ENCODE peak calls at places on chromosomes 11 and 22, in five cellular contexts. H is upper lobe of left lung, W is BJ, Y is Peyer's patch, R is IMR-90. E is an unnamed sample.

GRCh38 chr22:49992921-49993648 is 19.5 kb downstream of the IL17REL start:
- DNase-seq in H (peak), W (no peak), Y (peak), R (peak), E (no peak)

GRCh38 chr11:36354221-36355003 is 58.3 kb downstream of the PRR5L start:
- DNase-seq in H (no peak), W (peak), Y (no peak), R (peak), E (peak)

GRCh38 chr11:83583953-83584352 is 297.8 kb upstream of the CCDC90B start:
- DNase-seq in H (no peak), W (peak), Y (no peak), R (peak), E (peak)

GRCh38 chr22:17795661-17796548 is 21.6 kb upstream of the BID start:
- DNase-seq in H (no peak), W (no peak), Y (peak), R (no peak), E (peak)

GRCh38 chr11:46800177-46800576 is 45.9 kb downstream of the CKAP5 start:
- DNase-seq in H (no peak), W (no peak), Y (no peak), R (peak), E (no peak)

GRCh38 chr22:27857441-27857840 is 55.9 kb upstream of the MN1 start:
- DNase-seq in H (no peak), W (peak), Y (no peak), R (peak), E (no peak)

GRCh38 chr11:22624742-22625447 is 728 bp downstream of the FANCF start:
- DNase-seq in H (peak), W (peak), Y (peak), R (peak), E (no peak)

GRCh38 chr11:92596596-92597317 is 372.1 kb downstream of the FAT3 start:
- DNase-seq in H (no peak), W (no peak), Y (no peak), R (no peak), E (no peak)

GRCh38 chr11:122784325-122785155 is 53.8 kb upstream of the CRTAM start:
- DNase-seq in H (no peak), W (peak), Y (no peak), R (peak), E (no peak)

GRCh38 chr22:24593810-24594568 is 1.1 kb upstream of the LRRC75B start:
- DNase-seq in H (no peak), W (no peak), Y (no peak), R (no peak), E (no peak)

GRCh38 chr11:95296165-95296564 is 65.2 kb upstream of the SESN3 start:
- DNase-seq in H (peak), W (no peak), Y (no peak), R (no peak), E (no peak)

GRCh38 chr11:61524963-61525587 is 16.5 kb downstream of the LRRC10B start:
- DNase-seq in H (no peak), W (no peak), Y (no peak), R (no peak), E (no peak)

GRCh38 chr11:32420937-32421532 is 14.3 kb downstream of the WT1 start:
- DNase-seq in H (no peak), W (no peak), Y (no peak), R (no peak), E (no peak)

GRCh38 chr11:20117291-20117690 is 43.0 kb downstream of the DBX1 start:
- DNase-seq in H (no peak), W (no peak), Y (no peak), R (no peak), E (no peak)

GRCh38 chr11:35786188-35786587 is 123.6 kb downstream of the TRIM44 start:
- DNase-seq in H (no peak), W (no peak), Y (no peak), R (peak), E (no peak)

GRCh38 chr22:39175127-39176066 is 22.9 kb upstream of the CBX7 start:
- DNase-seq in H (no peak), W (no peak), Y (no peak), R (no peak), E (no peak)

GRCh38 chr22:33380789-33381530 is 322.8 kb upstream of the SYN3 start:
- DNase-seq in H (no peak), W (peak), Y (no peak), R (peak), E (peak)

GRCh38 chr11:19951558-19952083 is 208.7 kb downstream of the DBX1 start:
- DNase-seq in H (no peak), W (no peak), Y (no peak), R (peak), E (peak)

DNA sequence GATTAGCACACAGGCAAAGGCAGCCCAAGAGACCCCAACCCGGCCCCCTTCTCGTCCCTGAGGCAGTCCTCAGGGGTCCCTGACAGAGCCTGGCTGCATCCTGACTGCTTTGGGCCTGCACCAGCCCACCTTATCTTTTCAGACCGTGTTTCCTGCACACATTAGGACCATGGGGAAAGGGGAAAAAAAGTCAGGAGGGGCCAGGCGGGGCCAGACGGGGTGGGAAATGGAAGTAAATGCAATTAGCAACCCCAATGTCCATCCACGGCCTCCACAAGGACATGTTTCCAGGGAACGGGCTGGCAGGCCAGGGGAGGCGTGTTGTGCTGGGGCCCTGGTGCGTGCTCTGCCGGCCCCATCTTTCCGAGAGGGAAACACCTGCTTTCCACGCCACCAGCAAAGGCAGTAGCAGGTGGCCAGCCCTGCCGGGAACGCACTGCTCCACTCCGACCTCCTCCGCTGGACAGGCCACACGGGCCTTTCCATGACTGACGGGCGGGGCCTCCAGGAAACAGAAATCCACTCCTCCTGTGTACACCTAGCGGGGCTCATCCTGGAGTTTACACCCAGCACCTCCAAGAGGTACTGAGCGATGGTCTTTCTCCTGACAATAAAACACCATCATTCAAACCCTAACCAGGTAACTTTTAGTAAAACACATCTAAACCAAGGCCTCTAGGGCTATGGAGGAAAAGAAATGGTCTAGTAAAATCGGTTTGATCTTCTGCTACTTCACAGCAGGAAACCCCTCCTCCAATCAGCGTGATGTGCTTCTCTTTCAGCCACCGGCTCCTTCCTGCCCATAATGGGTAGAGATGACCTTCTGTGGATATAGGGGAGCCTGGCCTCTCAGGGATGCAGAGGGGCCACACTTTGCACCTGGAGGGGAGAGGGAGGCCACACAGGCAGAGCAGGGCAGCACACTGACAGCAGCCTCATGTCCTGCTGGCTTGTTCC is 7.2 kb downstream of the EHD1 start:
- DNase-seq in H (no peak), W (no peak), Y (no peak), R (no peak), E (peak)
- H3K4me3 ChIP-seq in H (peak), W (no peak), Y (peak), R (no peak), E (peak)

DNA sequence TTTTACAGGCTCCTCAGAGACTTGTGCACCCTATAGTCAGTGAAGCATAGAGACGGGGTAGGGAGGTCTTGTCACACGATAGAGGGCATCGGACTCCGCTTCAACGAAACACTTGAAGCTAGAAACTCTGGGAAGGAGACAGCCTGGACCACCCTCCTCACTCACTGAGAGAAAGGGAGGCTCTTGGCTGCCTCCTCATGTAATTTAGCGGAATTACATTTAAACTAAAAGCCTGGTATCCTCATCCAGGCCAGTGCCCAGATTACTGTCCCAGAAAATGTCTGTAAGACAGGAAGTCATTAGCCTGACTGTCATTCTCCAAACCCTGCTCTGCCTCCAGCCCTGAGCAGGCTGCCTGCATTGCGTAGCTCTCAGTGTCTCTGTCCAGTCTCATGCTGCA is 36.0 kb downstream of the TTLL1 start:
- DNase-seq in H (no peak), W (no peak), Y (no peak), R (no peak), E (no peak)
- TF ChIP-seq CTCF in H (no peak), W (peak), Y (no peak), R (peak), E (peak)

GRCh38 chr11:62552465-62552782 is 5.8 kb upstream of the AHNAK start:
- DNase-seq in H (no peak), W (no peak), Y (no peak), R (peak), E (no peak)

GRCh38 chr11:62555464-62556092 is 9.0 kb upstream of the AHNAK start:
- DNase-seq in H (no peak), W (no peak), Y (peak), R (peak), E (peak)

GRCh38 chr11:62552931-62553838 is 6.6 kb upstream of the AHNAK start:
- DNase-seq in H (peak), W (peak), Y (peak), R (peak), E (no peak)

GRCh38 chr11:62554377-62554776 is 7.8 kb upstream of the AHNAK start:
- DNase-seq in H (no peak), W (no peak), Y (no peak), R (no peak), E (no peak)

GRCh38 chr11:62553839-62554361 is 7.3 kb upstream of the AHNAK start:
- DNase-seq in H (no peak), W (peak), Y (no peak), R (peak), E (no peak)
- H3K4me3 ChIP-seq in H (peak), W (peak), Y (peak), R (peak), E (no peak)

GRCh38 chr22:46027219-46028068 is 50.5 kb upstream of the WNT7B start:
- DNase-seq in H (peak), W (no peak), Y (no peak), R (no peak), E (no peak)
- TF ChIP-seq CTCF in H (peak), W (no peak), Y (peak), R (no peak), E (no peak)

DNA sequence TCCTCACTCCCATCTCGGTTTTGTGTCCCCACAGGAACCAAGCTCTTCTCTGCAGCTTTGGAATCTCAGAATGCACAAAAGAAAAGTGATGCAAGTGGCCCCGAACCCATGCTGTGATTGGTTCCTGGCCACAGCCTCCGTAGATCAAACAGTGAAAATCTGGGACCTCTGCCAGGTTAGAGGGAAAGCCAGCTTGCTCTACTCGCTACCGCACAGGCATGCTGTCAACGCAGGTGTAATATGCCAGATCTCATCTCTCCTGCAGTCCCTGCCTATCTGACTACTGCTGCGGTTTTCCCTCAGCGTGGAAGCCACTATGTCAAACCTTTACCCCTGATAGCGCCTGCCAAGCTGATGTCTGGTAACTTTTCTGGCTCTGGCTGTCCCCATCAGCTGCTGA is 200.5 kb upstream of the LRRC4C start:
- DNase-seq in H (no peak), W (no peak), Y (no peak), R (no peak), E (no peak)
- H3K4me3 ChIP-seq in H (no peak), W (no peak), Y (no peak), R (no peak), E (no peak)

DNA sequence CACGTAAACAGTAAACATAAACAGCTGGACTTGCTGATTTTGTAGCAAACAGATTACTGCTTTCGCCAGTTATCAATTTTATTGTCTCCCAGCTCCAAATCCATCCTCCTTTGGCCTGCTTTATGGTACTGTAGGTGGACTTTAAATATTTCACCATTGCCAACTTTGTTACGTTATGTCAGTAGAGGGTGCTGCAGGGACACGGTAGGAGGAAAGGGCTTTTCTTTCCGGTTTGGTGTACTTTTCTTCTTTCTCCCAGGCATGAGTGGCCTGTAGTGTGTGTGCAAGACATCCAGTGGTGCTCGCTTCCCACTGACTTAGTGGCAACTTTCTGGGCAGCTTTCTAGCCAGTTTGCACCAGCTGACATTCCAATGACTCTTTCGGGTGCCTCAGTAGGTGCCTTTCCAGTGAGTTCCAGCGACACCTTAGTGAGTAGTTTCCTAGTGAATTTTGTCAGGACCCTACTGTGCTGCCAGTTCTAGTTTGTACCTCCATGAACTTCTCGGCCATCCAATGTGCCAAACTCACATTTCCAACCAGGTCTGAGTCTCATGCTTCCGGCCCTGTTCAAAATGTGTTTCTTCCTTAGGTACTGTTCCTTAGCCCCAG is 267.6 kb upstream of the TENM4 start:
- DNase-seq in H (peak), W (no peak), Y (no peak), R (peak), E (no peak)
- TF ChIP-seq CTCF in H (peak), W (peak), Y (peak), R (peak), E (peak)

DNA sequence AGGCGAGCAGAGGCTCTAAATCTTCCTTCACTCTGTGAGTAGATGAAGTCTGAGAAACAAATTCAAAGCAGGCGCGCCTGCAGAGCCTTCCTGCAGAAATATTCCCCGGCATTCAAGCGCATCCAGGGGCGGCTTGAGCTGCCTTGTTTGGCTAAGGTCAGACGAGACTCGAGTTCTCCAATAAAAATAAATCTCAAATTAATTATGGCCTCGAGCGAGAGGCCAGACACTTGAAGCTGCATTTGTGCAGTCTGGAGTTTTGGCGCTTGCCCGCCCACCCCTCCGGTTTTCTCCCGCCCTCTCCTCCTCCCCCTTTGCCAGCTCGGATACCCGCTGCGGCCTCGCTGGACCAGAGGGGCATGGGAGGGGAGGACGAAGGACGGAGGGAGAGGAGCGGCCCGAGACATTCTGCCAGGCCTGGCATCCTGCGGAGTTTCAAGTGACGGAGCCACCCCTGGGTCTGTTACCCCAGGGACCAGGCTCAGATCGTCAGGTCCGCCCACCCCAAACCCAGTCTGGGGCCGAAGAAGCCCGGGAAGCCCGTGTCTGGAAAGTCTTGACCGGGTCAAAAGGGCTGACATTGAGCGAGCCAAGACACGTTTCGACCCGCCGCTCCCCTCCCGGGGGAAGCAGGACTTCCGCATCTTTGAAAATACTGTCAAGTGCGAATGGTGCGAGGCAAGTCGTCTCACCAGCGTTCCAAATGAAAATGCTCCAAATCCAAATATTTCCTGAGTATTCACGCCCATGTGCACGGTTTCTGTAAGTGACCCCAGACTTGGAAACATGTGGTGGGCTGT is 3.7 kb upstream of the FLI1 start:
- DNase-seq in H (no peak), W (no peak), Y (no peak), R (no peak), E (no peak)
- H3K4me3 ChIP-seq in H (peak), W (no peak), Y (no peak), R (no peak), E (no peak)